ENCODE peak calls at places on chromosomes 1 and 21, in seven cellular contexts. One of them, this sample, is unnamed.
A peak's percentile ranks its signal among the peaks of the same experiment; 100 is the strongest.

GRCh38 chr1:10793129-10793651 is 3.3 kb downstream of the CASZ1 start:
- DNase-seq in GM12891: no peak
- DNase-seq in K562: no peak
- DNase-seq in SK-N-SH: no peak
- DNase-seq in H1: no peak
- DNase-seq in GM12878: no peak
- DNase-seq in HepG2: no peak
- DNase-seq in this sample: no peak

GRCh38 chr1:248359415-248359814 is 2.0 kb upstream of the OR2T4 start:
- DNase-seq in GM12891: no peak
- DNase-seq in K562: no peak
- DNase-seq in SK-N-SH: no peak
- DNase-seq in H1: no peak
- DNase-seq in GM12878: no peak
- DNase-seq in HepG2: no peak
- DNase-seq in this sample: no peak

GRCh38 chr1:119159963-119160362 is 19.5 kb upstream of the WARS2 start:
- DNase-seq in GM12891: no peak
- DNase-seq in K562: peak; percentile 9
- DNase-seq in SK-N-SH: no peak
- DNase-seq in H1: no peak
- DNase-seq in GM12878: no peak
- DNase-seq in HepG2: no peak
- DNase-seq in this sample: no peak

GRCh38 chr1:226482196-226482595 is 66.4 kb upstream of the STUM start:
- DNase-seq in GM12891: no peak
- DNase-seq in K562: no peak
- DNase-seq in SK-N-SH: no peak
- DNase-seq in H1: no peak
- DNase-seq in GM12878: no peak
- DNase-seq in HepG2: no peak
- DNase-seq in this sample: no peak

GRCh38 chr1:84959294-84959693 is 37.6 kb downstream of the MCOLN2 start:
- DNase-seq in GM12891: no peak
- DNase-seq in K562: no peak
- DNase-seq in SK-N-SH: no peak
- DNase-seq in H1: no peak
- DNase-seq in GM12878: peak; percentile 68
- DNase-seq in HepG2: no peak
- DNase-seq in this sample: no peak

GRCh38 chr1:199272690-199273089 is 633.9 kb downstream of the PTPRC start:
- DNase-seq in GM12891: no peak
- DNase-seq in K562: no peak
- DNase-seq in SK-N-SH: peak; percentile 4
- DNase-seq in H1: no peak
- DNase-seq in GM12878: peak; percentile 54
- DNase-seq in HepG2: no peak
- DNase-seq in this sample: no peak

GRCh38 chr1:9730096-9730901 is 78.8 kb downstream of the PIK3CD start:
- DNase-seq in GM12891: no peak
- DNase-seq in K562: no peak
- DNase-seq in SK-N-SH: no peak
- DNase-seq in H1: no peak
- DNase-seq in GM12878: no peak
- DNase-seq in HepG2: no peak
- DNase-seq in this sample: no peak

GRCh38 chr21:30227633-30228404 is 11.9 kb upstream of the CLDN8 start:
- DNase-seq in GM12891: no peak
- DNase-seq in K562: no peak
- DNase-seq in SK-N-SH: no peak
- DNase-seq in H1: no peak
- DNase-seq in GM12878: no peak
- DNase-seq in HepG2: no peak
- DNase-seq in this sample: no peak

GRCh38 chr1:174262747-174263241 is 103.5 kb downstream of the RABGAP1L start:
- DNase-seq in GM12891: no peak
- DNase-seq in K562: peak; percentile 42
- DNase-seq in SK-N-SH: peak; percentile 62
- DNase-seq in H1: peak; percentile 55
- DNase-seq in GM12878: peak; percentile 11
- DNase-seq in HepG2: peak; percentile 46
- DNase-seq in this sample: no peak

GRCh38 chr1:240888039-240888786 is 276.3 kb upstream of the GREM2 start:
- DNase-seq in GM12891: peak; percentile 47
- DNase-seq in K562: peak; percentile 71
- DNase-seq in SK-N-SH: peak; percentile 62
- DNase-seq in H1: peak; percentile 87
- DNase-seq in GM12878: no peak
- DNase-seq in HepG2: peak; percentile 12
- DNase-seq in this sample: peak; percentile 28

GRCh38 chr21:21436012-21436545 is 437.9 kb downstream of the NCAM2 start:
- DNase-seq in GM12891: no peak
- DNase-seq in K562: no peak
- DNase-seq in SK-N-SH: no peak
- DNase-seq in H1: no peak
- DNase-seq in GM12878: no peak
- DNase-seq in HepG2: no peak
- DNase-seq in this sample: no peak

GRCh38 chr1:201559679-201560162 is 20.8 kb downstream of the NAV1 start:
- DNase-seq in GM12891: peak; percentile 77
- DNase-seq in K562: peak; percentile 95
- DNase-seq in SK-N-SH: peak; percentile 85
- DNase-seq in H1: peak; percentile 88
- DNase-seq in GM12878: peak; percentile 9
- DNase-seq in HepG2: peak; percentile 40
- DNase-seq in this sample: peak; percentile 71

GRCh38 chr1:40955266-40955665 is 24.2 kb upstream of the CTPS1 start:
- DNase-seq in GM12891: no peak
- DNase-seq in K562: no peak
- DNase-seq in SK-N-SH: no peak
- DNase-seq in H1: no peak
- DNase-seq in GM12878: no peak
- DNase-seq in HepG2: no peak
- DNase-seq in this sample: no peak

GRCh38 chr1:5943373-5944068 is 48.7 kb downstream of the NPHP4 start:
- DNase-seq in GM12891: no peak
- DNase-seq in K562: no peak
- DNase-seq in SK-N-SH: no peak
- DNase-seq in H1: peak; percentile 20
- DNase-seq in GM12878: no peak
- DNase-seq in HepG2: no peak
- DNase-seq in this sample: no peak

GRCh38 chr1:4650486-4650885 is 3.9 kb upstream of the AJAP1 start:
- DNase-seq in GM12891: no peak
- DNase-seq in K562: no peak
- DNase-seq in SK-N-SH: no peak
- DNase-seq in H1: no peak
- DNase-seq in GM12878: no peak
- DNase-seq in HepG2: no peak
- DNase-seq in this sample: no peak

GRCh38 chr1:42168397-42168682 is 3.8 kb upstream of the GUCA2A start:
- DNase-seq in GM12891: no peak
- DNase-seq in K562: no peak
- DNase-seq in SK-N-SH: no peak
- DNase-seq in H1: peak; percentile 42
- DNase-seq in GM12878: no peak
- DNase-seq in HepG2: no peak
- DNase-seq in this sample: no peak

GRCh38 chr1:245953876-245954660 is 553.0 kb downstream of the SMYD3 start:
- DNase-seq in GM12891: no peak
- DNase-seq in K562: no peak
- DNase-seq in SK-N-SH: no peak
- DNase-seq in H1: no peak
- DNase-seq in GM12878: peak; percentile 32
- DNase-seq in HepG2: no peak
- DNase-seq in this sample: no peak

GRCh38 chr21:46424621-46425020 is 34.1 kb upstream of the DIP2A start:
- DNase-seq in GM12891: no peak
- DNase-seq in K562: no peak
- DNase-seq in SK-N-SH: no peak
- DNase-seq in H1: no peak
- DNase-seq in GM12878: no peak
- DNase-seq in HepG2: no peak
- DNase-seq in this sample: no peak

GRCh38 chr1:8789314-8790214 is 27.9 kb downstream of the RERE start:
- DNase-seq in GM12891: no peak
- DNase-seq in K562: peak; percentile 82
- DNase-seq in SK-N-SH: no peak
- DNase-seq in H1: peak; percentile 47
- DNase-seq in GM12878: no peak
- DNase-seq in HepG2: no peak
- DNase-seq in this sample: no peak

GRCh38 chr1:244112646-244113045 is 61.6 kb downstream of the ZBTB18 start:
- DNase-seq in GM12891: no peak
- DNase-seq in K562: no peak
- DNase-seq in SK-N-SH: no peak
- DNase-seq in H1: no peak
- DNase-seq in GM12878: no peak
- DNase-seq in HepG2: no peak
- DNase-seq in this sample: no peak

GRCh38 chr1:205769641-205770365 is 5.5 kb downstream of the RAB29 start:
- DNase-seq in GM12891: no peak
- DNase-seq in K562: no peak
- DNase-seq in SK-N-SH: no peak
- DNase-seq in H1: no peak
- DNase-seq in GM12878: no peak
- DNase-seq in HepG2: no peak
- DNase-seq in this sample: no peak

GRCh38 chr1:26364956-26365355 is 7.6 kb downstream of the ZNF683 start:
- DNase-seq in GM12891: no peak
- DNase-seq in K562: no peak
- DNase-seq in SK-N-SH: peak; percentile 12
- DNase-seq in H1: no peak
- DNase-seq in GM12878: no peak
- DNase-seq in HepG2: no peak
- DNase-seq in this sample: no peak

GRCh38 chr1:175884369-175884768 is 141.0 kb upstream of the TNR start:
- DNase-seq in GM12891: no peak
- DNase-seq in K562: no peak
- DNase-seq in SK-N-SH: no peak
- DNase-seq in H1: no peak
- DNase-seq in GM12878: no peak
- DNase-seq in HepG2: no peak
- DNase-seq in this sample: no peak

DNA sequence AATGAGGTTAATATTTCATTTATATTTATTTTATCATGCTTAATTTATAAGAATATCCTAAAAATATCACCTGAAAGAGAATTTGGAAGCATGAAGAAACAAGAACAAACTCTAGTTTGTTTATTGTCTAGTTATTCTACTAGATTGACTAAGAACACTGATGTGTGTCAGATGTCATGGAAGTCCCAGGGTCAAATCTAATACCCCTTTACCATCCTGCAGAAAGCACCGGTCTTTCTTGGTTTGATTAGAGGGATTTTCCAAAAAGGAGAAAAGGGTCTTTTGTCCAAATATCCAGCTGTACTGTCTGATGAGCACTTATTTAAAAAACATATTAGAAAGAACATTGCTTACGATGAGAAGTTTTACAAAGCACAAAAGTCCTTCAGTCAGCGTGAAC is 20.7 kb upstream of the CR2 start:
- DNase-seq in GM12891: no peak
- DNase-seq in K562: no peak
- DNase-seq in SK-N-SH: no peak
- DNase-seq in H1: no peak
- DNase-seq in GM12878: no peak
- DNase-seq in HepG2: no peak
- DNase-seq in this sample: no peak
- TF ChIP-seq TAF1 in GM12891: no peak
- TF ChIP-seq TAF1 in K562: no peak
- TF ChIP-seq TAF1 in SK-N-SH: no peak
- TF ChIP-seq TAF1 in H1: no peak
- TF ChIP-seq TAF1 in GM12878: no peak
- TF ChIP-seq TAF1 in HepG2: no peak
- TF ChIP-seq TAF1 in this sample: no peak

GRCh38 chr1:19648239-19648638 is 4.1 kb downstream of the NBL1 start:
- DNase-seq in GM12891: no peak
- DNase-seq in K562: no peak
- DNase-seq in SK-N-SH: no peak
- DNase-seq in H1: no peak
- DNase-seq in GM12878: no peak
- DNase-seq in HepG2: no peak
- DNase-seq in this sample: no peak

GRCh38 chr1:19648689-19649088 is 4.6 kb downstream of the NBL1 start:
- DNase-seq in GM12891: no peak
- DNase-seq in K562: no peak
- DNase-seq in SK-N-SH: peak; percentile 43
- DNase-seq in H1: peak; percentile 90
- DNase-seq in GM12878: no peak
- DNase-seq in HepG2: peak; percentile 53
- DNase-seq in this sample: no peak

GRCh38 chr1:19646771-19647319 is 2.7 kb downstream of the NBL1 start:
- DNase-seq in GM12891: no peak
- DNase-seq in K562: no peak
- DNase-seq in SK-N-SH: no peak
- DNase-seq in H1: no peak
- DNase-seq in GM12878: no peak
- DNase-seq in HepG2: no peak
- DNase-seq in this sample: no peak

GRCh38 chr1:19646366-19646765 is 2.3 kb downstream of the NBL1 start:
- DNase-seq in GM12891: peak; percentile 58
- DNase-seq in K562: no peak
- DNase-seq in SK-N-SH: no peak
- DNase-seq in H1: no peak
- DNase-seq in GM12878: no peak
- DNase-seq in HepG2: no peak
- DNase-seq in this sample: no peak

GRCh38 chr1:19647643-19648042 is 3.5 kb downstream of the NBL1 start:
- DNase-seq in GM12891: no peak
- DNase-seq in K562: no peak
- DNase-seq in SK-N-SH: no peak
- DNase-seq in H1: no peak
- DNase-seq in GM12878: no peak
- DNase-seq in HepG2: no peak
- DNase-seq in this sample: no peak
- TF ChIP-seq POLR2AphosphoS5 in GM12891: no peak
- TF ChIP-seq POLR2AphosphoS5 in K562: no peak
- TF ChIP-seq POLR2AphosphoS5 in SK-N-SH: no peak
- TF ChIP-seq POLR2AphosphoS5 in H1: no peak
- TF ChIP-seq POLR2AphosphoS5 in GM12878: no peak
- TF ChIP-seq POLR2AphosphoS5 in HepG2: no peak
- TF ChIP-seq POLR2AphosphoS5 in this sample: no peak

GRCh38 chr1:18693256-18694098 is 62.8 kb downstream of the PAX7 start:
- DNase-seq in GM12891: no peak
- DNase-seq in K562: peak; percentile 37
- DNase-seq in SK-N-SH: no peak
- DNase-seq in H1: peak; percentile 89
- DNase-seq in GM12878: no peak
- DNase-seq in HepG2: no peak
- DNase-seq in this sample: no peak
- TF ChIP-seq TAF1 in GM12891: no peak
- TF ChIP-seq TAF1 in K562: no peak
- TF ChIP-seq TAF1 in SK-N-SH: no peak
- TF ChIP-seq TAF1 in H1: no peak
- TF ChIP-seq TAF1 in GM12878: no peak
- TF ChIP-seq TAF1 in HepG2: no peak
- TF ChIP-seq TAF1 in this sample: no peak

DNA sequence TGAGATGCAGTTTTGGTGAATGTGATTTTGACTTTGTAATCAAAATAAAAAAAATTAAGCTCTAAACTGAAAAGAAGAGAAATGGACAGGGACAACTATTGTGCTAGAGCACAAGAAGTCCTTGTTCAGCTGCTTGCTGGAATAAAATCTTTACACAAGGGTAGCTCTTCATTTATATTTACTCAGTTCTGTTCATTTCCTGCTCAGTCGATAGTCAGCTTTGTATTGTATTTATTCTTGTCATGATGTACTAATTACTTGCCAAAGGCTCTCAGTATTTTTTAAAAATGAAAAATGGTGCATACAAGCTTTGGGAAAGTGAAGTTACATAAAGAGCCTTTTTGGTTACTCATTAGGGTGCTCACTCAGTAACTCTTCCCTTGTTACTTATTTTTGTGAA is 17.8 kb downstream of the F5 start:
- DNase-seq in GM12891: no peak
- DNase-seq in K562: no peak
- DNase-seq in SK-N-SH: no peak
- DNase-seq in H1: no peak
- DNase-seq in GM12878: no peak
- DNase-seq in HepG2: peak; percentile 76
- DNase-seq in this sample: no peak
- TF ChIP-seq POLR2AphosphoS5 in GM12891: no peak
- TF ChIP-seq POLR2AphosphoS5 in K562: no peak
- TF ChIP-seq POLR2AphosphoS5 in SK-N-SH: no peak
- TF ChIP-seq POLR2AphosphoS5 in H1: no peak
- TF ChIP-seq POLR2AphosphoS5 in GM12878: no peak
- TF ChIP-seq POLR2AphosphoS5 in HepG2: no peak
- TF ChIP-seq POLR2AphosphoS5 in this sample: no peak

This sample was measured in GM12892.